ENCODE peak calls at places on chromosomes 16 and 17, in nine cellular contexts. W, L, A, B, T, U, F, O and R are unnamed samples. For H3K27me3, the result is how much of the 10 kb centered on the place peaks cover.

GRCh38 chr16:84836234-84836647 is 16.5 kb downstream of the CRISPLD2 start:
- DNase-seq in W (no peak), L (peak), A (peak), B (peak), T (no peak), U (no peak), F (peak), O (peak), R (no peak)

GRCh38 chr17:57114085-57114673 is 29.1 kb downstream of the AKAP1 start:
- DNase-seq in W (peak), L (peak), A (peak), B (no peak), T (peak), U (peak), F (peak), O (peak), R (peak)

GRCh38 chr17:50564916-50565315 is 4.4 kb downstream of the CACNA1G start:
- DNase-seq in W (no peak), L (peak), A (peak), B (peak), T (no peak), U (no peak), F (peak), O (no peak), R (no peak)

GRCh38 chr17:57735707-57736106 is 9.4 kb downstream of the CCDC182 start:
- DNase-seq in W (no peak), L (no peak), A (peak), B (peak), T (no peak), U (no peak), F (no peak), O (peak), R (no peak)

GRCh38 chr17:68456529-68457167 is 648 bp downstream of the WIPI1 start:
- DNase-seq in W (peak), L (peak), A (peak), B (peak), T (no peak), U (no peak), F (peak), O (peak), R (no peak)

GRCh38 chr17:35214192-35214591 is 20.0 kb upstream of the SLC35G3 start:
- DNase-seq in W (peak), L (no peak), A (no peak), B (no peak), T (peak), U (peak), F (no peak), O (no peak), R (peak)

GRCh38 chr16:48834576-48834975 is 224.6 kb upstream of the N4BP1 start:
- DNase-seq in W (no peak), L (no peak), A (no peak), B (no peak), T (no peak), U (no peak), F (no peak), O (no peak), R (no peak)

GRCh38 chr17:47315451-47316266 is 8.1 kb upstream of the EFCAB13 start:
- DNase-seq in W (no peak), L (no peak), A (peak), B (peak), T (peak), U (no peak), F (peak), O (peak), R (no peak)

GRCh38 chr16:56451753-56452689 is 667 bp downstream of the OGFOD1 start:
- DNase-seq in W (no peak), L (no peak), A (peak), B (peak), T (no peak), U (no peak), F (peak), O (peak), R (no peak)

GRCh38 chr16:85098565-85098964 is 13.7 kb downstream of the CIBAR2 start:
- DNase-seq in W (no peak), L (no peak), A (no peak), B (no peak), T (no peak), U (no peak), F (no peak), O (no peak), R (no peak)

GRCh38 chr16:67655363-67655762 is 4.7 kb downstream of the ACD start:
- DNase-seq in W (no peak), L (no peak), A (no peak), B (no peak), T (no peak), U (no peak), F (no peak), O (no peak), R (no peak)

GRCh38 chr16:67656344-67657016 is 3.6 kb downstream of the ACD start:
- DNase-seq in W (no peak), L (no peak), A (no peak), B (no peak), T (no peak), U (no peak), F (no peak), O (no peak), R (no peak)

GRCh38 chr16:67652578-67653130 is 7.4 kb downstream of the ACD start:
- DNase-seq in W (no peak), L (peak), A (peak), B (peak), T (no peak), U (no peak), F (peak), O (peak), R (no peak)

GRCh38 chr16:67653131-67654068 is 6.7 kb downstream of the ACD start:
- DNase-seq in W (no peak), L (peak), A (peak), B (no peak), T (no peak), U (no peak), F (no peak), O (peak), R (no peak)

DNA sequence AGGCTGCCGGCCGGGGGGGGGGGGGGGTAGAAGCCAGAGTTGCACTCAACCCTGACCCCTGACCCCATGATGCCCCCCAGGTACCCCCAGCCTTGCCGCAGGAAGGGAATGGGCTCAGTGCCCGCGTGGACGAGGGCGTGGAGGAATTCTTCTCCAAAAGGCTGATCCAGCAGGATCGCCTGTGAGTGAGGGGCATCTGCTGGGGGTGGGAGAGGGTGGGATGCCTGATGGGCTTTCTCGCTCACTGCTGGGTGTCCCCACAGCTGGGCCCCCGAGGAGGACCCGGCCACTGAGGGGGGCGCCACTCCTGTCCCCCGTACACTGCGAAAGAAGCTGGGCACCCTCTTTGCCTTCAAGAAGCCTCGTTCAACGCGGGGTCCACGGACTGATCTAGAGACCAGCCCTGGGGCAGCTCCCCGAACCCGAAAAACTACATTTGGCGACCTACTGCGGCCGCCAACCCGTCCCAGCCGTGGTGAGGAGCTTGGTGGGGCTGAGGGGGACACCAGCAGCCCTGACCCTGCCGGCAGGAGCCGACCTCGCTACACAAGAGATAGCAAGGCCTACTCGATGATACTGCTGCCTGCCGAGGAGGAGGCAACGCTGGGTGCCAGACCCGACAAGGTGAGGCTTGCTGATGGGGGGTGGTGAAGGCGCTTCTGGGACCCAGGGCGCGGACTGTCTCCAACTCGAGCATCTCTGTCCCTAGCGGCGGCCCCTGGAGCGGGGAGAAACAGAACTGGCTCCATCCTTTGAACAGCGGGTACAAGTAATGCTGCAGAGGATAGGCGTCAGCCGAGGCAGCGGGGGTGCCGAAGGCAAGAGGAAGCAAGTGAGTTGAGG is 5.8 kb downstream of the ACD start:
- DNase-seq in W (no peak), L (peak), A (no peak), B (no peak), T (no peak), U (no peak), F (no peak), O (no peak), R (no peak)
- H3K27me3 ChIP-seq in W (under half), L (half or more), A (under half), B (under half), T (under half), U (under half), F (under half), O (half or more), R (under half)

DNA sequence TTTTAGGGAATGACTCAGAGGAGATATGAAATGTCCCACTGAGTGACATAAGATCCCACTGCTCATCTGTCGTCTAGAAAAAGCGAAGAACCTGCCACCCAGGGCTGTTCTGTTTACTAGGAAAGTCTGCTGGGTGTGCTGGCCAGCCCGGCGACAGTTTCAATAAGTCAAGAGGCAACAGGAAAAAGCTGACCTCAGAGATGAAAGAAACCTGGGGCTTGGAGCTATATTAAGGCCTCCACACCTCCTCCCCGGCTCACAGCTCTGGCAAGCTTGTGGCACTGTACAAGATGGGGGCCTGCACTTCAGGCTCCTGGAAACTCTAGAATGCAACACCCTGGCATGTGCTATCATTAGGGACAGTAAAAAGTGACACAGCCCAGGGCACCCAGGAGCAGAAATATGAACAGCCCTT is 10.6 kb downstream of the ZFHX3 start:
- DNase-seq in W (no peak), L (no peak), A (peak), B (no peak), T (no peak), U (no peak), F (peak), O (no peak), R (no peak)
- H3K27me3 ChIP-seq in W (under half), L (under half), A (under half), B (under half), T (under half), U (under half), F (under half), O (half or more), R (under half)

GRCh38 chr17:79566251-79566955 is 44.4 kb downstream of the RBFOX3 start:
- DNase-seq in W (no peak), L (no peak), A (no peak), B (no peak), T (no peak), U (no peak), F (no peak), O (no peak), R (no peak)
- H3K27me3 ChIP-seq in W (under half), L (under half), A (under half), B (under half), T (under half), U (under half), F (under half), O (under half), R (under half)

GRCh38 chr17:3260600-3260999 is 37.6 kb downstream of the OR3A1 start:
- DNase-seq in W (no peak), L (no peak), A (no peak), B (no peak), T (no peak), U (no peak), F (no peak), O (no peak), R (no peak)
- H3K27me3 ChIP-seq in W (under half), L (under half), A (under half), B (under half), T (under half), U (under half), F (under half), O (under half), R (under half)

GRCh38 chr17:2805961-2806360 is 9.7 kb downstream of the RAP1GAP2 start:
- DNase-seq in W (no peak), L (no peak), A (no peak), B (no peak), T (no peak), U (no peak), F (no peak), O (no peak), R (no peak)
- H3K27me3 ChIP-seq in W (under half), L (under half), A (under half), B (under half), T (under half), U (under half), F (under half), O (under half), R (under half)

GRCh38 chr16:86199182-86199581 is 300.2 kb downstream of the IRF8 start:
- DNase-seq in W (no peak), L (no peak), A (no peak), B (no peak), T (no peak), U (no peak), F (no peak), O (no peak), R (no peak)
- H3K27me3 ChIP-seq in W (under half), L (half or more), A (half or more), B (under half), T (under half), U (under half), F (under half), O (under half), R (half or more)

GRCh38 chr16:3013491-3013951 is 798 bp downstream of the CLDN9 start:
- DNase-seq in W (no peak), L (no peak), A (no peak), B (no peak), T (no peak), U (no peak), F (no peak), O (peak), R (no peak)
- H3K27me3 ChIP-seq in W (under half), L (half or more), A (under half), B (under half), T (under half), U (under half), F (under half), O (under half), R (under half)